ENCODE peak calls at places on chromosome 11, in eight cellular contexts. V, F, O, N, S, J, P and K are unnamed samples. For H3K4me1 and H3K9me3, the result is how much of the 10 kb centered on the place peaks cover.

GRCh38 chr11:104570088-104570701 is 328.1 kb downstream of the CASP12 start:
- DNase-seq in V (no peak), F (no peak), O (no peak), N (no peak), S (no peak), J (no peak), P (no peak), K (no peak)

GRCh38 chr11:77180346-77180745 is 52.3 kb downstream of the MYO7A start:
- DNase-seq in V (no peak), F (no peak), O (no peak), N (no peak), S (no peak), J (no peak), P (no peak), K (no peak)

GRCh38 chr11:88538088-88538487 is 200.6 kb upstream of the CTSC start:
- DNase-seq in V (no peak), F (no peak), O (no peak), N (no peak), S (no peak), J (no peak), P (no peak), K (no peak)

GRCh38 chr11:75155570-75156422 is 4.9 kb downstream of the SLCO2B1 start:
- DNase-seq in V (peak), F (no peak), O (peak), N (no peak), S (no peak), J (no peak), P (no peak), K (no peak)

GRCh38 chr11:61532136-61533038 is 23.8 kb downstream of the LRRC10B start:
- DNase-seq in V (no peak), F (peak), O (peak), N (peak), S (no peak), J (no peak), P (peak), K (no peak)

GRCh38 chr11:3006505-3007260 is 14.6 kb upstream of the NAP1L4 start:
- DNase-seq in V (no peak), F (peak), O (no peak), N (no peak), S (no peak), J (no peak), P (no peak), K (no peak)

GRCh38 chr11:42465613-42466012 is 846.2 kb upstream of the API5 start:
- DNase-seq in V (no peak), F (no peak), O (no peak), N (no peak), S (no peak), J (no peak), P (no peak), K (no peak)

GRCh38 chr11:121337740-121338272 is 45.2 kb downstream of the SC5D start:
- DNase-seq in V (no peak), F (no peak), O (no peak), N (no peak), S (no peak), J (no peak), P (no peak), K (no peak)

GRCh38 chr11:121722431-121723256 is 269.9 kb upstream of the SORL1-AS1 start:
- DNase-seq in V (no peak), F (no peak), O (no peak), N (no peak), S (peak), J (peak), P (no peak), K (peak)

GRCh38 chr11:93031386-93031785 is 61.9 kb downstream of the MTNR1B start:
- DNase-seq in V (no peak), F (no peak), O (no peak), N (no peak), S (no peak), J (no peak), P (no peak), K (no peak)

GRCh38 chr11:72058416-72059034 is 21.8 kb downstream of the NUMA1 start:
- DNase-seq in V (no peak), F (no peak), O (no peak), N (no peak), S (no peak), J (no peak), P (no peak), K (peak)

GRCh38 chr11:64885367-64886286 is 7.2 kb upstream of the EHD1 start:
- DNase-seq in V (no peak), F (peak), O (peak), N (no peak), S (no peak), J (no peak), P (peak), K (no peak)

GRCh38 chr11:73971175-73971719 is 11.4 kb downstream of the UCP2 start:
- DNase-seq in V (no peak), F (peak), O (no peak), N (no peak), S (no peak), J (no peak), P (no peak), K (peak)

GRCh38 chr11:100777118-100777517 is 90.0 kb downstream of the ARHGAP42 start:
- DNase-seq in V (no peak), F (no peak), O (no peak), N (no peak), S (no peak), J (no peak), P (no peak), K (no peak)

GRCh38 chr11:6931146-6931713 is 5.0 kb downstream of the ZNF215 start:
- DNase-seq in V (no peak), F (no peak), O (no peak), N (no peak), S (no peak), J (no peak), P (no peak), K (no peak)

GRCh38 chr11:64805481-64805880 is 2.5 kb upstream of the MAP4K2 start:
- DNase-seq in V (no peak), F (no peak), O (no peak), N (no peak), S (no peak), J (no peak), P (no peak), K (no peak)

GRCh38 chr11:129852125-129852740 is 36.6 kb downstream of the TMEM45B start:
- DNase-seq in V (no peak), F (no peak), O (no peak), N (no peak), S (no peak), J (no peak), P (no peak), K (no peak)

GRCh38 chr11:111836766-111837165 is 34.6 kb downstream of the ALG9 start:
- DNase-seq in V (no peak), F (no peak), O (no peak), N (no peak), S (no peak), J (no peak), P (no peak), K (no peak)

GRCh38 chr11:15227011-15227410 is 112.3 kb downstream of the INSC start:
- DNase-seq in V (no peak), F (no peak), O (no peak), N (no peak), S (no peak), J (no peak), P (no peak), K (no peak)

GRCh38 chr11:2576536-2576935 is 123.3 kb downstream of the KCNQ1OT1 start:
- DNase-seq in V (no peak), F (no peak), O (no peak), N (no peak), S (peak), J (no peak), P (no peak), K (peak)

GRCh38 chr11:60774726-60775125 is 10.4 kb upstream of the MS4A10 start:
- DNase-seq in V (no peak), F (no peak), O (no peak), N (no peak), S (no peak), J (no peak), P (no peak), K (no peak)

GRCh38 chr11:20367313-20367948 is 3.9 kb downstream of the HTATIP2 start:
- DNase-seq in V (peak), F (peak), O (peak), N (no peak), S (peak), J (no peak), P (no peak), K (peak)

GRCh38 chr11:9090488-9091043 is 833 bp downstream of the SCUBE2 start:
- DNase-seq in V (no peak), F (no peak), O (no peak), N (no peak), S (no peak), J (no peak), P (no peak), K (no peak)

GRCh38 chr11:36010010-36010740 is 66.3 kb downstream of the LDLRAD3 start:
- DNase-seq in V (no peak), F (no peak), O (no peak), N (no peak), S (no peak), J (peak), P (no peak), K (no peak)

GRCh38 chr11:131614514-131615085 is 244.2 kb downstream of the NTM start:
- DNase-seq in V (no peak), F (no peak), O (no peak), N (no peak), S (no peak), J (no peak), P (no peak), K (no peak)

GRCh38 chr11:29645373-29645772 is 371.5 kb downstream of the KCNA4 start:
- DNase-seq in V (no peak), F (no peak), O (no peak), N (no peak), S (no peak), J (no peak), P (no peak), K (no peak)

GRCh38 chr11:17014321-17014773 is at the start of gene PLEKHA7:
- DNase-seq in V (no peak), F (no peak), O (no peak), N (no peak), S (no peak), J (no peak), P (no peak), K (no peak)

GRCh38 chr11:114171257-114172054 is 111.9 kb downstream of the ZBTB16 start:
- DNase-seq in V (no peak), F (no peak), O (no peak), N (no peak), S (peak), J (no peak), P (no peak), K (peak)

GRCh38 chr11:848380-848931 is 5.8 kb downstream of the TSPAN4 start:
- DNase-seq in V (no peak), F (peak), O (peak), N (peak), S (no peak), J (no peak), P (peak), K (no peak)
- H3K4me1 ChIP-seq in V (under half), F (under half), O (half or more), N (under half), S (under half), J (under half), P (under half), K (under half)

GRCh38 chr11:128330203-128330602 is 257.2 kb downstream of the ETS1 start:
- DNase-seq in V (no peak), F (no peak), O (no peak), N (no peak), S (no peak), J (no peak), P (no peak), K (no peak)
- H3K27ac ChIP-seq in V (no peak), F (peak), O (no peak), N (no peak), S (peak), J (no peak), P (peak), K (no peak)

GRCh38 chr11:119519796-119520195 is 96.8 kb upstream of the THY1 start:
- DNase-seq in V (no peak), F (no peak), O (no peak), N (no peak), S (no peak), J (no peak), P (no peak), K (no peak)

GRCh38 chr11:119520966-119521365 is 98.0 kb upstream of the THY1 start:
- DNase-seq in V (no peak), F (no peak), O (no peak), N (no peak), S (no peak), J (no peak), P (no peak), K (no peak)

GRCh38 chr11:119518746-119519382 is 95.9 kb upstream of the THY1 start:
- DNase-seq in V (no peak), F (no peak), O (peak), N (no peak), S (no peak), J (no peak), P (no peak), K (no peak)

GRCh38 chr11:119521551-119521950 is 98.6 kb upstream of the THY1 start:
- DNase-seq in V (no peak), F (no peak), O (no peak), N (no peak), S (no peak), J (no peak), P (no peak), K (no peak)

DNA sequence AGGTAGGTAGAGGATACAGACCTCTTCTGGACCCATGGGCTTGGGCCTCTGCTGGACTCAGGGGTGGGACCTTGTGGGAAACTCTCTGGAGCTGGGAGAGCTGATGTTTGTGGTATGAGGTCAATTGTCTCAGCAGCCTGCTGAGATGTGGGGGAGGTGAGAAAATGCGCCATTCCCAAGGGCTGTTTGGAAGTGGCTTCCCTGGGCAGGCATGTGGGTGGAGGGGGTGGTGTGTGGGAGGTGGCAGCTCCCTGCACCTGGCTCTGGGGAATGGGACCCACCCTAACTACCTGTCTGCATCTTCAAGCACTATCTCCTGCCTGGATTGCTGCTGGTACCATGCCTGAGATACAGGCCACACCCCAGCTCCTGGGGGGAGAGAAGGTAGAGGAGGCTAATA is 97.4 kb upstream of the THY1 start:
- DNase-seq in V (no peak), F (no peak), O (no peak), N (no peak), S (no peak), J (no peak), P (no peak), K (no peak)
- H3K9me3 ChIP-seq in V (under half), F (under half), O (under half), N (under half), S (under half), J (under half), P (under half), K (under half)

DNA sequence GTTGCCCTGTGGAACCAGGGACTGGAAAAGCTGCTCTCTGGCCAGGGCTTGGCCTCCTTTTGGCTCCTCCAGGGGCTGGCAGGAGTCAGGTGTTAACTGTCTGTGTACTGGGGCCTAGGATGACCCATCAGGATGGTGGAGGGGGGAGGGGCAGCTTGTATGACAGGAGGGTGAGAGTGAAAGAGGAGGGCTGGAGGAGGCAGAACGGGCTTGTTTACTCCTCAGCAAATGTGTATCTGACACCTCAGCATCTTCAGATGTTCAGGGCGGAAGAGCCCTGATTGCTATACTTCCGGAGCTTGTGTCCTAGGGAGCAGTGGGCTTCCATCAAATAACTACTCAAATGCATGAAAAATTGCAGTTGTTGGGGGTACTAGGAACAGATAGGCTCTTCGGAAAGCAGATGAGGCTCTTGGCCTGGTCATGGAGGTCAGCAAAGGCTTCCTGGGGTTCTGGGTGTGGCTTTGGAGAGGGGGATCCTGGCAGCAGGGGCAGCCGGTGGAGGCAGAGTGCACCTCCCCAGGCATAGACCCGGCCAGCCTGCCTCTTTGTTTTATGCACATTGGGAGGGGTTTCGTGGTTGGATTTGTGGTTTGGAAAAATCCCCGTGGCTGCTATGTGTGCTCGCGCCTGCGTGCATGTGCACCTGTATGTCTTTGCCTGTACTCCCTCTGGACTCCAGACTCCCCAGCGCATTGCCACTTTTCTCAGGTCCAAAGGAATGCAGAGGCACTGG is 31.2 kb downstream of the CD82 start:
- DNase-seq in V (no peak), F (peak), O (no peak), N (peak), S (no peak), J (no peak), P (peak), K (no peak)
- H3K4me1 ChIP-seq in V (under half), F (under half), O (under half), N (under half), S (under half), J (under half), P (half or more), K (half or more)

DNA sequence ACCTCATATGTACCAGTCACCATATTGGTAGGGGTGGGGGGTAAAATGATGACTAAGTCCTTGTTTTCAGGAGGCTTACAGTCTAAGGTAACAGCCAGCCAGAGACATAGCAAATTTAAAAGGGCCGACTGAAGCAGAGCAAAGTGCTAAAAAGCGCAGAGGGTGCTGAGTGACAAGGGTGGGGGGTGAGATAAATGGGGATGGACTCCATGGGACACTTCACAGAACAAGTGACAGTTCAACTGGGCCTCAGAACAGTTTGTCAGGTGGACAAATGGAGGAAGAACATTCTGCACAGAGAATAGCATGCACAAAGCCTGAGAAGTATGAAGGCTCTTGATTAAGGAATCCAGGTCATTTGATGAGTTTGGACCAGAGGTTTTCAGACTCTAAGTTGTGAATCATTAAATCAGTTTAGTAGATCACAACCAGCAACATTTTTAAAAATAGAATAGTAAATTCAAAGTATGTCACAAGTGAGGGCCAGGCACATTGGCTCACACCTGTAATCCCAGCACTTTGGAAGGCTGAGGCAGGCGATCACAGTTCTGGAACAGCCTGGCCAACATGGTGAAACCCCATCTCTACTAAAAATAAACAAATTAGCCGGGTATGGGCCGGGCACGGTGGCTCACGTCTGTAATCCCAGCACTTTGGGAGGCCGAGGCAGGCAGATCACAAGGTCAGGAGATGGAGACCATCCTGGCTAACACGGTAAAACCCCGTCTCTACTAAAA is 14.0 kb downstream of the BBS1 start:
- DNase-seq in V (no peak), F (no peak), O (no peak), N (no peak), S (no peak), J (no peak), P (no peak), K (no peak)
- H3K27ac ChIP-seq in V (no peak), F (no peak), O (no peak), N (no peak), S (no peak), J (no peak), P (no peak), K (peak)

DNA sequence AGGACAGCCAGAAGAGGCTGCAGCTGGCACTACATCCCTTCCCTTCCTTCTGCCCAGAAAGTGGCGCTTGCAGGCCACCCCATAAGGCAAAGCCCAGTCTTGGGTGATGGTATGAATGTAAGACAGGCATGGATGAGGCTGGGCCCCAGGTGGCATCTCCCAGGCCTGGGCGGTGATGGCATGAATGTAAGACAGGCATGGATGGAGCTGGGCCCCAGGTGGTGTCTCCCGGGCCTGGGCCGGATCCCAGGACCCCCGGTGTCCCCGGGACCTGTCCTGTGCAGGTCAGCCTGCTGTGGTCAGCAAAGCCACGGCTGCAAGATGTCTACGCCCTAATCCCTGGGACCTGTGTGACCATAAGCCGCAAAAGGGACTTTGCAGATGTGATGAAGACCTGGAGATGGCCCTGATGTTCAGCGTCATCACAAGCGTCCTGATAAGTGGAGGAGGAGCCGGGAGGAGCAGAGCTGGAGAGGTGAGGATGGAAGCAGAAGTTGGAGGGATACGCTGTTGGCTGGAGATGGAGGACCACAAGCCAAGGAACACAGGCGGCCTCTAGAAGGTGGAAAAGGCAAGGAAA is 181.1 kb downstream of the CTTN start:
- DNase-seq in V (no peak), F (no peak), O (no peak), N (no peak), S (no peak), J (no peak), P (no peak), K (no peak)
- H3K9me3 ChIP-seq in V (half or more), F (under half), O (under half), N (under half), S (under half), J (under half), P (under half), K (under half)

DNA sequence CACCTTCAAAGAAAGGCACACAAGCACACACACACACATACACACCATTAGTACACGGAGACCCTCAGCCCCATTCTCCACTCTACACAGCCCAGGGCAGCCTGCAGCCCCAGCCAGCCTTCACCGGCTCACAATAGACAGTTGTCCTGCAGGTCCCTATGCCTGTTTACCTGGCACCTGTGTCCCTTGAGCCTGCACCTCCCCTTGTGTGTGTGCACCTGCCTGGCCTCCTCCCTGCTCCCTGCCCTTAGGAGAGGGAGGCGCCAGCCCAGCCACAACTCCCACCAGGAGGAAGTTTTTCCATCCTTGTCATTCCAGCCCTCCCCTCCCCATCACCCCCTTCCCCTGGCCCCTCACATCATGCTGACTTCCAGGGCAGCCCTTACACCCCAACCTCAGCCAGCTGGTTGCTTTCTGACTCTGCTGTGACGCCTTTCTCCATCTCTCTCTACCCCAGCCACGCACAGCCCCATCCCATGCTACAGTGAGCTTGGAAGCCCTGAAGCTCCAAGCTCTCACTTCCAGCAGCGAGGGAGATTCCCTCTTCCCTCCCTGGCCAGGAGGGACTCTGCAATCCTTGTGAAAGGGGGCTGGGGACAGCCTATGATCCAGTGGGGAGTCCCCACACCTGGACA is 4.4 kb downstream of the AHNAK start:
- DNase-seq in V (no peak), F (no peak), O (no peak), N (no peak), S (no peak), J (no peak), P (peak), K (no peak)
- H3K4me1 ChIP-seq in V (half or more), F (half or more), O (half or more), N (half or more), S (under half), J (under half), P (half or more), K (half or more)